ENCODE peak calls at places on chromosomes 3 and 15, in four cellular contexts. One of them, this sample, is unnamed.

GRCh38 chr15:80031841-80032240 is 27.6 kb upstream of the ZFAND6 start:
- DNase-seq in esophagus squamous epithelium: no peak
- DNase-seq in effector CD4-positive, alpha-beta T cell: no peak
- DNase-seq in CD14-positive monocyte: no peak
- DNase-seq in this sample: no peak

GRCh38 chr15:83943849-83944404 is 290.0 kb downstream of the ADAMTSL3 start:
- DNase-seq in esophagus squamous epithelium: no peak
- DNase-seq in effector CD4-positive, alpha-beta T cell: no peak
- DNase-seq in CD14-positive monocyte: no peak
- DNase-seq in this sample: no peak

GRCh38 chr15:50996641-50997040 is 88.2 kb downstream of the AP4E1 start:
- DNase-seq in esophagus squamous epithelium: no peak
- DNase-seq in effector CD4-positive, alpha-beta T cell: no peak
- DNase-seq in CD14-positive monocyte: no peak
- DNase-seq in this sample: no peak

GRCh38 chr3:89223188-89223587 is 115.8 kb downstream of the EPHA3 start:
- DNase-seq in esophagus squamous epithelium: no peak
- DNase-seq in effector CD4-positive, alpha-beta T cell: no peak
- DNase-seq in CD14-positive monocyte: no peak
- DNase-seq in this sample: no peak

GRCh38 chr3:4994823-4995499 is 15.7 kb downstream of the BHLHE40 start:
- DNase-seq in esophagus squamous epithelium: no peak
- DNase-seq in effector CD4-positive, alpha-beta T cell: no peak
- DNase-seq in CD14-positive monocyte: peak
- DNase-seq in this sample: no peak

GRCh38 chr3:13665582-13666226 is 116.8 kb downstream of the FBLN2 start:
- DNase-seq in esophagus squamous epithelium: no peak
- DNase-seq in effector CD4-positive, alpha-beta T cell: no peak
- DNase-seq in CD14-positive monocyte: no peak
- DNase-seq in this sample: no peak

GRCh38 chr3:45966969-45967640 is 23.8 kb downstream of the CXCR6 start:
- DNase-seq in esophagus squamous epithelium: no peak
- DNase-seq in effector CD4-positive, alpha-beta T cell: no peak
- DNase-seq in CD14-positive monocyte: no peak
- DNase-seq in this sample: no peak

GRCh38 chr3:58490860-58491501 is 915 bp upstream of the KCTD6 start:
- DNase-seq in esophagus squamous epithelium: no peak
- DNase-seq in effector CD4-positive, alpha-beta T cell: no peak
- DNase-seq in CD14-positive monocyte: no peak
- DNase-seq in this sample: no peak

GRCh38 chr3:36892457-36893136 is 52.3 kb downstream of the TRANK1 start:
- DNase-seq in esophagus squamous epithelium: no peak
- DNase-seq in effector CD4-positive, alpha-beta T cell: no peak
- DNase-seq in CD14-positive monocyte: no peak
- DNase-seq in this sample: no peak

GRCh38 chr15:25342629-25343028 is 96.2 kb downstream of the UBE3A start:
- DNase-seq in esophagus squamous epithelium: no peak
- DNase-seq in effector CD4-positive, alpha-beta T cell: no peak
- DNase-seq in CD14-positive monocyte: no peak
- DNase-seq in this sample: no peak

GRCh38 chr3:13009132-13009945 is 63.9 kb downstream of the IQSEC1 start:
- DNase-seq in esophagus squamous epithelium: no peak
- DNase-seq in effector CD4-positive, alpha-beta T cell: peak
- DNase-seq in CD14-positive monocyte: peak
- DNase-seq in this sample: peak